ENCODE peak calls at places on chromosomes 11 and 22, in nine cellular contexts. G, H, N, T, V, S, F, K and I are unnamed samples.

GRCh38 chr22:22691716-22692701 is 47.6 kb downstream of the GGTLC2 start:
- DNase-seq in G (no peak), H (peak; percentile 46), N (peak; percentile 28), T (peak; percentile 40), V (no peak), S (peak; percentile 44), F (peak; percentile 70), K (no peak), I (no peak)

GRCh38 chr22:39388261-39389011 is 11.1 kb upstream of the TAB1 start:
- DNase-seq in G (peak; percentile 39), H (peak; percentile 92), N (peak; percentile 84), T (peak; percentile 87), V (peak; percentile 97), S (peak; percentile 87), F (peak; percentile 76), K (peak; percentile 80), I (peak; percentile 82)

GRCh38 chr11:39209966-39210365 is 2249.5 kb downstream of the LRRC4C start:
- DNase-seq in G (no peak), H (no peak), N (no peak), T (no peak), V (no peak), S (no peak), F (no peak), K (no peak), I (no peak)

GRCh38 chr11:12689029-12689755 is 15.0 kb downstream of the TEAD1 start:
- DNase-seq in G (no peak), H (no peak), N (no peak), T (no peak), V (no peak), S (peak; percentile 63), F (peak; percentile 22), K (no peak), I (no peak)

GRCh38 chr22:37244114-37244921 is at the start of gene RAC2:
- DNase-seq in G (peak; percentile 15), H (peak; percentile 87), N (peak; percentile 79), T (peak; percentile 78), V (no peak), S (peak; percentile 73), F (peak; percentile 76), K (peak; percentile 29), I (peak; percentile 86)

GRCh38 chr11:86814775-86815174 is 14.4 kb downstream of the PRSS23 start:
- DNase-seq in G (no peak), H (no peak), N (no peak), T (peak; percentile 48), V (no peak), S (peak; percentile 36), F (peak; percentile 52), K (no peak), I (no peak)

GRCh38 chr11:79049627-79050238 is 391.1 kb downstream of the TENM4 start:
- DNase-seq in G (no peak), H (no peak), N (no peak), T (no peak), V (no peak), S (no peak), F (no peak), K (no peak), I (no peak)

GRCh38 chr11:60938500-60938899 is 13.5 kb downstream of the SLC15A3 start:
- DNase-seq in G (no peak), H (no peak), N (no peak), T (no peak), V (no peak), S (no peak), F (no peak), K (no peak), I (no peak)

GRCh38 chr11:38297670-38298069 is 1699.6 kb upstream of the RAG2 start:
- DNase-seq in G (no peak), H (no peak), N (no peak), T (no peak), V (no peak), S (no peak), F (no peak), K (no peak), I (no peak)

GRCh38 chr11:76803811-76804600 is 20.9 kb downstream of the TSKU start:
- DNase-seq in G (no peak), H (peak; percentile 65), N (no peak), T (no peak), V (no peak), S (peak; percentile 92), F (peak; percentile 28), K (peak; percentile 6), I (no peak)

GRCh38 chr11:15941206-15941770 is 415.1 kb downstream of the SOX6 start:
- DNase-seq in G (no peak), H (peak; percentile 66), N (no peak), T (peak; percentile 23), V (peak; percentile 11), S (peak; percentile 46), F (peak; percentile 23), K (peak; percentile 22), I (no peak)

GRCh38 chr11:13831707-13832106 is 130.8 kb upstream of the SPON1 start:
- DNase-seq in G (no peak), H (no peak), N (no peak), T (peak; percentile 10), V (no peak), S (no peak), F (no peak), K (no peak), I (no peak)

GRCh38 chr11:17767301-17767885 is 32.8 kb downstream of the KCNC1 start:
- DNase-seq in G (no peak), H (no peak), N (no peak), T (no peak), V (no peak), S (peak; percentile 37), F (peak; percentile 58), K (no peak), I (no peak)

GRCh38 chr22:35140879-35141745 is 75.2 kb downstream of the ISX start:
- DNase-seq in G (no peak), H (no peak), N (peak; percentile 23), T (no peak), V (no peak), S (peak; percentile 16), F (no peak), K (no peak), I (no peak)

GRCh38 chr11:18844753-18845367 is 53.3 kb upstream of the PTPN5 start:
- DNase-seq in G (no peak), H (peak; percentile 54), N (no peak), T (peak; percentile 64), V (peak; percentile 30), S (peak; percentile 68), F (peak; percentile 64), K (no peak), I (no peak)

GRCh38 chr11:35747638-35748037 is 85.1 kb downstream of the TRIM44 start:
- DNase-seq in G (no peak), H (no peak), N (peak; percentile 66), T (no peak), V (no peak), S (no peak), F (no peak), K (no peak), I (no peak)

GRCh38 chr11:80980221-80980620 is 1539.4 kb upstream of the TENM4 start:
- DNase-seq in G (no peak), H (no peak), N (no peak), T (peak; percentile 4), V (no peak), S (peak; percentile 72), F (peak; percentile 90), K (no peak), I (no peak)

GRCh38 chr22:37752189-37753061 is 55.3 kb upstream of the GCAT start:
- DNase-seq in G (peak; percentile 27), H (peak; percentile 99), N (peak; percentile 94), T (peak; percentile 90), V (peak; percentile 85), S (peak; percentile 95), F (peak; percentile 98), K (peak; percentile 86), I (no peak)

GRCh38 chr11:56750190-56750589 is 1.7 kb upstream of the OR9G4 start:
- DNase-seq in G (no peak), H (no peak), N (no peak), T (no peak), V (no peak), S (no peak), F (no peak), K (no peak), I (no peak)

GRCh38 chr11:35318977-35319925 is 100.1 kb downstream of the SLC1A2 start:
- DNase-seq in G (no peak), H (no peak), N (no peak), T (peak; percentile 15), V (no peak), S (no peak), F (no peak), K (no peak), I (no peak)

GRCh38 chr11:64755681-64756361 is 4.0 kb downstream of the PYGM start:
- DNase-seq in G (no peak), H (no peak), N (no peak), T (no peak), V (no peak), S (no peak), F (no peak), K (no peak), I (no peak)

GRCh38 chr11:96341237-96342130 is 1.5 kb downstream of the MAML2 start:
- DNase-seq in G (peak; percentile 56), H (peak; percentile 61), N (peak; percentile 65), T (peak; percentile 63), V (peak; percentile 69), S (peak; percentile 65), F (peak; percentile 61), K (peak; percentile 67), I (peak; percentile 58)

GRCh38 chr11:109422755-109423113 is 744 bp downstream of the C11orf87 start:
- DNase-seq in G (no peak), H (peak; percentile 26), N (no peak), T (peak; percentile 20), V (peak; percentile 11), S (peak; percentile 58), F (peak; percentile 33), K (no peak), I (no peak)

GRCh38 chr11:64264371-64264852 is 13.1 kb downstream of the PLCB3 start:
- DNase-seq in G (no peak), H (no peak), N (no peak), T (no peak), V (no peak), S (no peak), F (no peak), K (no peak), I (no peak)

GRCh38 chr22:30754971-30755759 is 60.5 kb downstream of the OSBP2 start:
- DNase-seq in G (peak; percentile 51), H (peak; percentile 87), N (peak; percentile 68), T (peak; percentile 81), V (peak; percentile 66), S (peak; percentile 91), F (peak; percentile 91), K (peak; percentile 26), I (peak; percentile 12)

GRCh38 chr11:71064183-71064582 is 188.2 kb downstream of the SHANK2 start:
- DNase-seq in G (no peak), H (no peak), N (no peak), T (no peak), V (no peak), S (no peak), F (no peak), K (no peak), I (no peak)

GRCh38 chr11:12207384-12208150 is 97.2 kb downstream of the MICAL2 start:
- DNase-seq in G (no peak), H (peak; percentile 52), N (no peak), T (peak; percentile 91), V (no peak), S (peak; percentile 66), F (no peak), K (no peak), I (no peak)

GRCh38 chr22:38755911-38756532 is at the start of gene SUN2:
- DNase-seq in G (peak; percentile 90), H (peak; percentile 89), N (peak; percentile 92), T (peak; percentile 83), V (peak; percentile 87), S (peak; percentile 93), F (peak; percentile 83), K (peak; percentile 94), I (peak; percentile 90)

GRCh38 chr22:27223317-27224177 is 566.2 kb downstream of the MIAT start:
- DNase-seq in G (no peak), H (peak; percentile 96), N (peak; percentile 11), T (peak; percentile 85), V (peak; percentile 49), S (peak; percentile 96), F (peak; percentile 96), K (peak; percentile 39), I (no peak)

GRCh38 chr11:64207247-64208085 is 945 bp downstream of the FERMT3 start:
- DNase-seq in G (no peak), H (peak; percentile 84), N (no peak), T (peak; percentile 70), V (no peak), S (peak; percentile 90), F (peak; percentile 90), K (peak; percentile 72), I (peak; percentile 68)

GRCh38 chr11:27991731-27992130 is 116.2 kb downstream of the KIF18A start:
- DNase-seq in G (no peak), H (peak; percentile 29), N (no peak), T (peak; percentile 63), V (no peak), S (peak; percentile 39), F (peak; percentile 66), K (no peak), I (no peak)